ENCODE peak calls at places on chromosomes 12 and 14, in four cellular contexts. M, H, C and A are unnamed samples.

GRCh38 chr14:69610859-69611263 is 535 bp upstream of the SUSD6 start:
- DNase-seq in H (no peak), M (no peak), C (no peak), A (no peak)

GRCh38 chr14:99516156-99517045 is 35.2 kb downstream of the CCNK start:
- DNase-seq in C (no peak), H (no peak), M (no peak), A (no peak)

GRCh38 chr14:60815371-60815770 is 80.8 kb downstream of the MNAT1 start:
- DNase-seq in C (no peak), H (no peak), M (no peak), A (no peak)

GRCh38 chr12:92537235-92537960 is 165.4 kb upstream of the PLEKHG7 start:
- DNase-seq in C (no peak), M (no peak), H (no peak), A (no peak)

GRCh38 chr12:27355979-27356378 is 23.3 kb downstream of the BMAL2 start:
- DNase-seq in H (no peak), M (no peak), C (no peak), A (no peak)

GRCh38 chr12:96197503-96198272 is 3.5 kb downstream of the ELK3 start:
- DNase-seq in H (no peak), C (no peak), M (peak), A (no peak)

GRCh38 chr14:68797180-68797670 is 4.4 kb upstream of the ZFP36L1 start:
- DNase-seq in M (no peak), H (no peak), C (no peak), A (no peak)

GRCh38 chr12:94516985-94517384 is 57.3 kb upstream of the CEP83 start:
- DNase-seq in M (no peak), H (no peak), C (no peak), A (no peak)

GRCh38 chr12:51011960-51012359 is 14.2 kb downstream of the SLC11A2 start:
- DNase-seq in M (no peak), H (no peak), C (no peak), A (no peak)

GRCh38 chr14:71060795-71061455 is 153.7 kb downstream of the PCNX1 start:
- DNase-seq in C (no peak), M (no peak), H (no peak), A (no peak)

GRCh38 chr12:57850924-57851323 is 4.4 kb upstream of the CTDSP2 start:
- DNase-seq in M (no peak), H (no peak), C (no peak), A (no peak)

GRCh38 chr12:105281694-105282049 is 45.7 kb upstream of the APPL2 start:
- DNase-seq in H (no peak), C (no peak), M (no peak), A (no peak)

GRCh38 chr14:35299708-35300107 is 7.5 kb downstream of the PSMA6 start:
- DNase-seq in M (no peak), H (no peak), C (no peak), A (no peak)

GRCh38 chr14:92510972-92511371 is 2.6 kb upstream of the RIN3 start:
- DNase-seq in C (no peak), H (no peak), M (no peak), A (no peak)

GRCh38 chr12:127722651-127723050 is 544.3 kb upstream of the TMEM132C start:
- DNase-seq in H (no peak), C (no peak), M (no peak), A (no peak)

GRCh38 chr12:57418255-57418654 is 12.6 kb downstream of the R3HDM2 start:
- DNase-seq in C (no peak), H (peak), M (no peak), A (no peak)

GRCh38 chr12:116984098-116984497 is 73.3 kb downstream of the FBXW8 start:
- DNase-seq in H (no peak), M (no peak), C (no peak), A (no peak)

GRCh38 chr14:41605550-41606248 is 977 bp upstream of the LRFN5 start:
- DNase-seq in M (peak), C (no peak), H (no peak), A (no peak)

GRCh38 chr12:70590051-70590450 is 47.2 kb downstream of the PTPRB start:
- DNase-seq in M (peak), C (peak), H (peak), A (peak)

GRCh38 chr14:43692706-43693105 is 814.4 kb downstream of the FSCB start:
- DNase-seq in H (no peak), M (no peak), C (no peak), A (no peak)

GRCh38 chr12:67595365-67595764 is 53.2 kb upstream of the DYRK2 start:
- DNase-seq in C (no peak), H (no peak), M (no peak), A (no peak)

GRCh38 chr14:65226824-65227604 is 124.7 kb upstream of the MAX start:
- DNase-seq in C (no peak), H (no peak), M (peak), A (no peak)

GRCh38 chr14:80518173-80518572 is 306.9 kb upstream of the DIO2 start:
- DNase-seq in C (no peak), M (no peak), H (no peak), A (no peak)

GRCh38 chr14:104196461-104197180 is 58.2 kb downstream of the KIF26A start:
- DNase-seq in M (no peak), H (no peak), C (no peak), A (no peak)

GRCh38 chr12:64457036-64457435 is 5.1 kb downstream of the TBK1 start:
- DNase-seq in M (no peak), C (peak), H (no peak), A (no peak)

GRCh38 chr12:6996040-6996441 is 22.2 kb downstream of the LPCAT3 start:
- DNase-seq in C (no peak), H (no peak), M (peak), A (no peak)

GRCh38 chr12:5166976-5167375 is 123.3 kb downstream of the KCNA5 start:
- DNase-seq in C (no peak), M (peak), H (no peak), A (no peak)